ENCODE peak calls at places on chromosome 13, in nine cellular contexts. I is IMR-90, M is spleen, R is RWPE1, E is foreskin keratinocyte, S is Panc1, W is thyroid gland, J is cardiac muscle cell, B is caudate nucleus. T is an unnamed sample.

GRCh38 chr13:85969331-85969730 is 170.1 kb upstream of the SLITRK6 start:
- DNase-seq in I (no peak), M (no peak), R (no peak), E (no peak), S (no peak), W (no peak), J (no peak), B (no peak), T (no peak)

GRCh38 chr13:22517544-22517943 is 663.2 kb upstream of the SGCG start:
- DNase-seq in I (no peak), M (no peak), R (no peak), E (no peak), S (no peak), W (no peak), J (no peak), B (no peak), T (no peak)

GRCh38 chr13:108268713-108269112 is 805 bp upstream of the TNFSF13B start:
- DNase-seq in I (no peak), M (no peak), R (no peak), E (no peak), S (no peak), W (peak), J (no peak), B (no peak), T (no peak)

GRCh38 chr13:22665531-22665930 is 515.2 kb upstream of the SGCG start:
- DNase-seq in I (no peak), M (no peak), R (no peak), E (no peak), S (no peak), W (no peak), J (no peak), B (no peak), T (no peak)

GRCh38 chr13:47337781-47338507 is 441.1 kb upstream of the HTR2A start:
- DNase-seq in I (peak), M (no peak), R (no peak), E (no peak), S (no peak), W (no peak), J (peak), B (no peak), T (no peak)

GRCh38 chr13:29749401-29750177 is 100.8 kb downstream of the UBL3 start:
- DNase-seq in I (peak), M (no peak), R (no peak), E (no peak), S (no peak), W (no peak), J (no peak), B (no peak), T (no peak)

GRCh38 chr13:52701728-52702480 is 37.7 kb downstream of the CNMD start:
- DNase-seq in I (no peak), M (no peak), R (no peak), E (no peak), S (no peak), W (no peak), J (no peak), B (no peak), T (no peak)

GRCh38 chr13:43200307-43200706 is 176.9 kb downstream of the DNAJC15 start:
- DNase-seq in I (no peak), M (no peak), R (no peak), E (no peak), S (no peak), W (no peak), J (no peak), B (no peak), T (no peak)

GRCh38 chr13:110528911-110529310 is 32.6 kb downstream of the RAB20 start:
- DNase-seq in I (no peak), M (no peak), R (no peak), E (no peak), S (no peak), W (no peak), J (no peak), B (no peak), T (no peak)

GRCh38 chr13:110528371-110528770 is 33.2 kb downstream of the RAB20 start:
- DNase-seq in I (peak), M (no peak), R (no peak), E (no peak), S (no peak), W (no peak), J (peak), B (no peak), T (no peak)

GRCh38 chr13:110530839-110531499 is 30.6 kb downstream of the RAB20 start:
- DNase-seq in I (no peak), M (peak), R (no peak), E (no peak), S (no peak), W (no peak), J (no peak), B (no peak), T (no peak)

GRCh38 chr13:110531671-110532083 is 29.8 kb downstream of the RAB20 start:
- DNase-seq in I (no peak), M (peak), R (no peak), E (no peak), S (no peak), W (peak), J (no peak), B (no peak), T (no peak)

DNA sequence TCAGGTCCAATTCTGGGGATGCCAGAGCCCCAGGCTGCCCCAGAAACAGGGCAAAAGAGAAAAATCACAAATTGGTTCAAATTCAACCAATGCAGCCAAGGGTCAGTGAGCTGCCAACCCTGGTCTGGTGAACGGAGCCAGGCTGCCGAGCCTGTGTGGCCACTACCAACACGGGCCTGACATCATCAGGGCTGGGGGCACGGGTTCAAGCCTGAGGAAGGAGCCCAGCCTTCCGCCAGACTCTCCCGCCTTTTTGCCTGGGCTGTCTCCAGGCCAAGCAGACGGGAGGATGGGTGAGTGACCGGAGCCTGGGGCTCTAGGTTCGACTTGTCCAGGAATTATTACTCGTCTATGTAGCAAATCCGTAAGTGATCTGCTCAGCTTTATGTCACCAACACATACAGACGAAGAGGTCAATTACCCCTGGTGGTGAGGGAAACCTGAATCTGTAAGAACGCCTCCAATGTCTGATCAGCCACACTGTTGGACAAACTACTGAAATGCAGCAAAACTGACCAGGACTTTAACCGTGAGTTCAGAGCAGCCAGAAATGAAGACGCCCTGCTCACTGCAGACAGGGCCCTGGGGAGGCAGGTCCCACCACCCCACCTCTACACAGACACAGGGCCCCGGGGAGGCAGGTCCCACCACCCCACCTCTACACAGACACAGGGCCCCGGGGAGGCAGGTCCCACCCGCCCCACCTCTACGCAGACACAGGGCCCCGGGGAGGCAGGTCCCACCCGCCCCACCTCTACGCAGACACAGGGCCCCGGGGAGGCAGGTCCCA is 31.8 kb downstream of the RAB20 start:
- DNase-seq in I (no peak), M (peak), R (no peak), E (no peak), S (no peak), W (no peak), J (no peak), B (no peak), T (no peak)
- H3K27ac ChIP-seq in I (no peak), M (peak), R (no peak), E (no peak), S (no peak), W (peak), J (peak), B (peak), T (no peak)

DNA sequence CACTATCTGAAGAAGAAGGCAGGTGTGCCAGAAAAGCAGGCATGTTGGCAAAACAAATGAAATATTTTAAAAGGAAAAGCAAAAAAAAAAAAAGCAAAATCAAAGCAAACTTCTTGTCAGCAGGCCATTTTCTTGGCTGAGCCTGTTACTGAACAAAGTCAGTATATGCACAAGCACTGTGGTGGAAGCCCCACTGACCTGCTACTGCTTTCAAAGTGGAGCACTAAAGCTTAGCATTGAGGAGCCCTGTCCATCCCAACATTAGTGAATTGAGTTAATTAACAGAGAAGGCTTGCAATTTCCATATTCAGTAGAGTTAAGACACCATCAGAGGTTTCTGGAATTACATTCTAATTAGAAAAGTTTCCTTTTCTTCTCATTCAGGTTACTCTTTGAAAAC is 574.1 kb downstream of the PCDH9 start:
- DNase-seq in I (no peak), M (no peak), R (no peak), E (no peak), S (no peak), W (no peak), J (no peak), B (no peak), T (no peak)
- H3K27ac ChIP-seq in I (no peak), M (no peak), R (no peak), E (no peak), S (no peak), W (no peak), J (no peak), B (no peak), T (peak)

GRCh38 chr13:36072536-36072935 is 58.6 kb downstream of the DCLK1 start:
- DNase-seq in I (no peak), M (no peak), R (no peak), E (no peak), S (no peak), W (no peak), J (no peak), B (no peak), T (no peak)

GRCh38 chr13:36072127-36072526 is 59.1 kb downstream of the DCLK1 start:
- DNase-seq in I (no peak), M (no peak), R (no peak), E (no peak), S (no peak), W (no peak), J (no peak), B (no peak), T (no peak)

GRCh38 chr13:36067619-36068456 is 63.3 kb downstream of the DCLK1 start:
- DNase-seq in I (no peak), M (no peak), R (no peak), E (no peak), S (no peak), W (no peak), J (no peak), B (no peak), T (no peak)

GRCh38 chr13:36074659-36075058 is 56.5 kb downstream of the DCLK1 start:
- DNase-seq in I (no peak), M (no peak), R (no peak), E (no peak), S (no peak), W (no peak), J (peak), B (no peak), T (no peak)

DNA sequence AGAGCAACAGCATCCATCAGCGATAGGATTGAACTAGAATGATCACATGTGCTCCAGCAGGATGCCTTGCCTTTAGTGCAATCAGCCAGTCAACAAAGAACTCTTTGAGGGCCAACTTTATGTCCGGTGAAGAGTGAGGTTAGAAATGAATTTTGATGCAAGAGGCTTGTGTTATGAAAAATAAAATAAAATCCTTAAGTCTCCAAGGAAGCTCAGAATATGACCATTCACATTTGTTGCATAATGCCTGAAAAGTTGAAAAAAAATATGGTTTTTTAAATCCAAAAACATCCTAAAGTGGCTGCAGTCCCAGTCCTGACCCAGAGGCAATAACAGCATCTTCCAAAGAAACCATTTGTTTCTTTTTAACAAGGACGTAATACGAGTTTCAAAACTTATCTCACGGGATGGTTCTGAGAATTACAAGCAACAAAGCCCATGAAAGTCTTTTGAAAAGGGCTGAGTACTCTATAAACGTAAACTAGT is 61.3 kb downstream of the DCLK1 start:
- DNase-seq in I (no peak), M (no peak), R (no peak), E (no peak), S (no peak), W (no peak), J (peak), B (no peak), T (no peak)
- H3K27ac ChIP-seq in I (no peak), M (no peak), R (no peak), E (no peak), S (no peak), W (no peak), J (no peak), B (no peak), T (no peak)

DNA sequence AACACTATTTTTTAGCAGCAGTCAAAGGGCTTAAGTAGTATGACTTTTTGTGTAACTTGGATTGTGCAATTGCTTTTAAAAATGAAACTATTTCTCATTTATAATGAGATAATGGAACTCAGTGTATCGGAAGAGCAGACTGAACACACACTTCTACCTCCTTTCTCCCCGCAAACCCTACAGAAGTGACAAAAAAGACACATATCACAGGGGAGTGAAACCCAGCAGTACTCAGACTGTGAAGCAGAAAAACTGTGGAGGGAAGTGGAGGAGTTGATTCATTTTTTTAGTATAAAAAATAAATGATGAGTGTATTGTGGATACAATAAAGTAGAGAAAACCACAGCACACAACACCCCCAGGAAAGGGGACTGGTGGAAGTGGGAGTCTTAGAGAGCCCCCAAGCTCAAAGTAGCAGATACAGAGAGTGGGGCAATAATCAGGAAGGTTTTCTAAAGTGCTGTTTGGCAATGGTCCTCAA is 9.7 kb downstream of the LPAR6 start:
- DNase-seq in I (peak), M (no peak), R (no peak), E (no peak), S (no peak), W (no peak), J (peak), B (no peak), T (no peak)
- H3K27ac ChIP-seq in I (peak), M (peak), R (peak), E (peak), S (no peak), W (peak), J (no peak), B (peak), T (peak)

T was measured in epithelial cell of prostate.